ENCODE peak calls at places on chromosome 12, in four cellular contexts. One of them, this sample, is unnamed.
A peak's percentile ranks its signal among the peaks of the same experiment; 100 is the strongest.

GRCh38 chr12:52155048-52155868 is 36.6 kb downstream of the KRT80 start:
- DNase-seq in iris pigment epithelial cell: peak; percentile 36
- DNase-seq in adipocyte: no peak
- DNase-seq in AG04450: no peak
- DNase-seq in this sample: no peak

GRCh38 chr12:108570743-108571603 is 8.6 kb downstream of the ISCU start:
- DNase-seq in iris pigment epithelial cell: peak; percentile 51
- DNase-seq in adipocyte: peak; percentile 78
- DNase-seq in AG04450: no peak
- DNase-seq in this sample: no peak

GRCh38 chr12:71431991-71432390 is 7.6 kb upstream of the LGR5 start:
- DNase-seq in iris pigment epithelial cell: no peak
- DNase-seq in adipocyte: no peak
- DNase-seq in AG04450: no peak
- DNase-seq in this sample: no peak

GRCh38 chr12:44101470-44101869 is 265.6 kb downstream of the TMEM117 start:
- DNase-seq in iris pigment epithelial cell: no peak
- DNase-seq in adipocyte: peak; percentile 71
- DNase-seq in AG04450: no peak
- DNase-seq in this sample: no peak

GRCh38 chr12:11067514-11067913 is 5.4 kb upstream of the TAS2R46 start:
- DNase-seq in iris pigment epithelial cell: peak; percentile 31
- DNase-seq in adipocyte: peak; percentile 44
- DNase-seq in AG04450: no peak
- DNase-seq in this sample: no peak

GRCh38 chr12:20148241-20148640 is 220.1 kb upstream of the PDE3A start:
- DNase-seq in iris pigment epithelial cell: no peak
- DNase-seq in adipocyte: no peak
- DNase-seq in AG04450: no peak
- DNase-seq in this sample: no peak

GRCh38 chr12:116717466-116718457 is 20.1 kb downstream of the SPRING1 start:
- DNase-seq in iris pigment epithelial cell: peak; percentile 31
- DNase-seq in adipocyte: no peak
- DNase-seq in AG04450: no peak
- DNase-seq in this sample: no peak

GRCh38 chr12:31813305-31813704 is 84.5 kb upstream of the AMN1 start:
- DNase-seq in iris pigment epithelial cell: peak; percentile 7
- DNase-seq in adipocyte: no peak
- DNase-seq in AG04450: no peak
- DNase-seq in this sample: no peak